ENCODE peak calls at places on chromosomes 7 and 10, in eight cellular contexts. E is prostate gland, X is Caco-2, Q is hepatocyte, C is mucosa of descending colon, H is DND-41, Z is OCI-LY7, D is fibroblast of mammary gland. A is an unnamed sample.
A peak's percentile ranks its signal among the peaks of the same experiment; 100 is the strongest.

GRCh38 chr10:3563298-3563697 is 221.7 kb downstream of the KLF6 start:
- DNase-seq in C (no peak), H (no peak), X (no peak), D (no peak), Q (no peak), E (no peak), Z (no peak), A (no peak)

GRCh38 chr10:58618158-58618676 is 105.5 kb downstream of the BICC1 start:
- DNase-seq in X (peak; percentile 39), Z (no peak), D (no peak), C (no peak), E (no peak), H (no peak), Q (no peak), A (no peak)

GRCh38 chr7:117088623-117089199 is 135.4 kb downstream of the ST7 start:
- DNase-seq in C (peak; percentile 8), E (no peak), X (no peak), Z (no peak), Q (no peak), D (no peak), H (no peak), A (peak; percentile 68)

GRCh38 chr7:21261627-21262564 is 166.0 kb upstream of the SP4 start:
- DNase-seq in E (no peak), Q (peak; percentile 55), C (peak; percentile 42), H (peak; percentile 36), D (peak; percentile 26), X (peak; percentile 67), Z (peak; percentile 44), A (peak; percentile 65)

GRCh38 chr7:19677201-19677600 is 31.6 kb downstream of the POLR1F start:
- DNase-seq in X (no peak), C (no peak), D (no peak), E (no peak), H (peak; percentile 29), Q (no peak), Z (no peak), A (no peak)

GRCh38 chr7:149220534-149220933 is 18.9 kb upstream of the ZNF212 start:
- DNase-seq in H (no peak), E (no peak), D (peak; percentile 65), X (no peak), Q (no peak), Z (no peak), C (no peak), A (no peak)

GRCh38 chr10:101258179-101258885 is 29.1 kb upstream of the LBX1 start:
- DNase-seq in Z (peak; percentile 37), E (no peak), Q (no peak), X (peak; percentile 50), D (no peak), C (no peak), H (no peak), A (peak; percentile 30)

GRCh38 chr10:77805676-77806075 is 120.9 kb downstream of the DLG5 start:
- DNase-seq in X (no peak), E (no peak), Z (no peak), H (no peak), Q (no peak), C (no peak), D (no peak), A (no peak)

GRCh38 chr7:3194501-3195141 is 106.4 kb upstream of the SDK1 start:
- DNase-seq in Q (peak; percentile 64), Z (no peak), H (no peak), D (peak; percentile 77), E (no peak), X (no peak), C (no peak), A (peak; percentile 28)

GRCh38 chr10:76411719-76412435 is 980.5 kb downstream of the LRMDA start:
- DNase-seq in D (peak; percentile 80), Z (no peak), X (no peak), E (no peak), H (no peak), C (no peak), Q (no peak), A (no peak)

GRCh38 chr7:106365252-106366005 is 80.6 kb upstream of the NAMPT start:
- DNase-seq in Z (no peak), C (peak; percentile 45), Q (peak; percentile 48), H (no peak), D (peak; percentile 29), X (peak; percentile 73), E (no peak), A (peak; percentile 44)

GRCh38 chr7:75866497-75867389 is 12.1 kb upstream of the RHBDD2 start:
- DNase-seq in D (peak; percentile 70), X (peak; percentile 76), E (peak; percentile 55), Z (peak; percentile 62), C (peak; percentile 72), H (peak; percentile 25), Q (peak; percentile 76), A (peak; percentile 66)

GRCh38 chr10:86159797-86160196 is 206.8 kb downstream of the GRID1 start:
- DNase-seq in Z (no peak), X (no peak), C (no peak), Q (no peak), H (no peak), E (no peak), D (no peak), A (no peak)

GRCh38 chr7:106205621-106206222 is 79.1 kb downstream of the NAMPT start:
- DNase-seq in D (peak; percentile 40), C (no peak), Z (no peak), Q (no peak), H (no peak), X (no peak), E (peak; percentile 24), A (no peak)

GRCh38 chr10:58513189-58514101 is 773 bp downstream of the BICC1 start:
- DNase-seq in Q (peak; percentile 42), H (no peak), Z (no peak), D (peak; percentile 88), X (peak; percentile 91), E (peak; percentile 22), C (peak; percentile 37), A (no peak)

GRCh38 chr10:124171561-124171960 is 78.2 kb upstream of the CHST15 start:
- DNase-seq in H (no peak), Z (no peak), D (no peak), X (no peak), Q (no peak), E (no peak), C (no peak), A (no peak)

GRCh38 chr10:43264324-43264986 is 2.4 kb downstream of the RASGEF1A start:
- DNase-seq in C (no peak), X (no peak), H (no peak), D (no peak), Z (no peak), E (no peak), Q (no peak), A (no peak)

GRCh38 chr7:134778941-134779740 is at the start of gene CALD1:
- DNase-seq in E (peak; percentile 91), X (peak; percentile 96), Z (no peak), Q (peak; percentile 90), D (peak; percentile 97), H (no peak), C (peak; percentile 63), A (peak; percentile 20)

GRCh38 chr7:19834566-19834965 is 61.1 kb upstream of the TMEM196 start:
- DNase-seq in D (no peak), Q (no peak), C (no peak), X (no peak), Z (no peak), H (no peak), E (no peak), A (no peak)

GRCh38 chr7:157129907-157130460 is 8.7 kb upstream of the UBE3C start:
- DNase-seq in H (no peak), Z (no peak), E (no peak), Q (no peak), X (no peak), D (no peak), C (no peak), A (no peak)

GRCh38 chr10:14153570-14154055 is 177.1 kb downstream of the FRMD4A start:
- DNase-seq in C (no peak), Q (no peak), E (no peak), H (no peak), D (no peak), Z (no peak), X (no peak), A (no peak)

GRCh38 chr10:6423004-6423403 is 157.1 kb downstream of the PRKCQ start:
- DNase-seq in C (no peak), H (no peak), Z (no peak), E (no peak), X (peak; percentile 29), Q (no peak), D (no peak), A (no peak)

GRCh38 chr10:89115876-89116627 is 91.1 kb downstream of the CH25H start:
- DNase-seq in X (no peak), E (no peak), C (no peak), Q (no peak), Z (no peak), D (peak; percentile 87), H (no peak), A (no peak)

GRCh38 chr7:155533120-155533826 is 13.1 kb downstream of the CNPY1 start:
- DNase-seq in X (no peak), H (no peak), Q (no peak), D (peak; percentile 1), E (no peak), Z (no peak), C (no peak), A (no peak)

GRCh38 chr7:87598234-87599009 is 2.3 kb downstream of the ABCB1 start:
- DNase-seq in E (no peak), Q (no peak), Z (no peak), X (no peak), D (no peak), C (no peak), H (no peak), A (peak; percentile 27)
- H3K4me3 ChIP-seq in E (no peak overlapping the region), Q (no peak overlapping the region), Z (no peak overlapping the region), X (no peak overlapping the region), D (no peak overlapping the region), C (no peak overlapping the region), H (no peak overlapping the region), A (no peak overlapping the region)

GRCh38 chr10:132407846-132408278 is 10.9 kb downstream of the PWWP2B start:
- DNase-seq in E (peak; percentile 94), Z (peak; percentile 17), Q (peak; percentile 91), X (peak; percentile 92), H (no peak), D (no peak), C (peak; percentile 92), A (peak; percentile 84)
- H3K4me3 ChIP-seq in E (peak overlapping the region; percentile 7), Z (no peak overlapping the region), Q (no peak overlapping the region), X (peak overlapping the region; percentile 6), H (no peak overlapping the region), D (no peak overlapping the region), C (no peak overlapping the region), A (no peak overlapping the region)

GRCh38 chr7:101724957-101725356 is 92.5 kb upstream of the CUX1 start:
- DNase-seq in E (no peak), H (no peak), Q (no peak), C (no peak), D (no peak), X (no peak), Z (no peak), A (no peak)
- H3K4me3 ChIP-seq in E (no peak overlapping the region), H (no peak overlapping the region), Q (no peak overlapping the region), C (no peak overlapping the region), D (no peak overlapping the region), X (no peak overlapping the region), Z (no peak overlapping the region), A (no peak overlapping the region)

GRCh38 chr10:113753020-113753692 is 1.7 kb downstream of the PLEKHS1 start:
- DNase-seq in H (no peak), D (no peak), X (no peak), Q (no peak), E (no peak), Z (no peak), C (peak; percentile 83), A (peak; percentile 91)
- H3K4me3 ChIP-seq in H (no peak overlapping the region), D (no peak overlapping the region), X (no peak overlapping the region), Q (no peak overlapping the region), E (no peak overlapping the region), Z (no peak overlapping the region), C (no peak overlapping the region), A (no peak overlapping the region)

GRCh38 chr7:130959743-130960207 is 225.8 kb upstream of the KLF14 start:
- DNase-seq in Z (peak; percentile 44), C (no peak), X (no peak), H (peak; percentile 77), D (peak; percentile 86), E (no peak), Q (no peak), A (no peak)
- H3K4me3 ChIP-seq in Z (peak overlapping the region; percentile 63), C (no peak overlapping the region), X (no peak overlapping the region), H (peak overlapping the region; percentile 57), D (peak overlapping the region; percentile 48), E (no peak overlapping the region), Q (no peak overlapping the region), A (no peak overlapping the region)